ENCODE peak calls at places on chromosomes 4 and X, in ten cellular contexts. Q is HCT116, H is neural progenitor cell, G is GM06990, P is cardiac muscle cell, R is right lobe of liver, D is GM23338, C is SJSA1, K is fibroblast of lung, L is MG63. Z is an unnamed sample.
A peak's percentile ranks its signal among the peaks of the same experiment; 100 is the strongest.

GRCh38 chrX:18873836-18874235 is 110.1 kb downstream of the PHKA2 start:
- DNase-seq in Q (no peak), H (no peak), G (no peak), P (no peak), R (no peak), D (no peak), C (no peak), K (no peak), L (no peak), Z (no peak)

GRCh38 chr4:26525751-26526150 is 35.5 kb upstream of the CCKAR start:
- DNase-seq in Q (no peak), H (no peak), G (no peak), P (no peak), R (no peak), D (no peak), C (no peak), K (no peak), L (no peak), Z (no peak)

GRCh38 chr4:184815046-184815877 is 10.5 kb downstream of the ACSL1 start:
- DNase-seq in Q (peak; percentile 60), H (peak; percentile 34), G (peak; percentile 86), P (peak; percentile 87), R (peak; percentile 92), D (no peak), C (peak; percentile 20), K (peak; percentile 67), L (peak; percentile 17), Z (peak; percentile 81)

GRCh38 chr4:149836546-149836945 is 20.9 kb upstream of the IQCM start:
- DNase-seq in Q (no peak), H (no peak), G (no peak), P (no peak), R (no peak), D (no peak), C (no peak), K (peak; percentile 2), L (no peak), Z (no peak)

GRCh38 chr4:154018659-154019058 is 229.8 kb upstream of the SFRP2 start:
- DNase-seq in Q (no peak), H (peak; percentile 80), G (no peak), P (no peak), R (no peak), D (peak; percentile 80), C (no peak), K (no peak), L (no peak), Z (no peak)

GRCh38 chr4:118281611-118282442 is 71.0 kb downstream of the PRSS12 start:
- DNase-seq in Q (no peak), H (peak; percentile 43), G (no peak), P (peak; percentile 35), R (no peak), D (no peak), C (peak; percentile 16), K (peak; percentile 53), L (peak; percentile 45), Z (peak; percentile 79)

GRCh38 chr4:80730158-80730557 is 300.4 kb upstream of the BMP3 start:
- DNase-seq in Q (no peak), H (peak; percentile 6), G (no peak), P (no peak), R (no peak), D (no peak), C (no peak), K (no peak), L (no peak), Z (no peak)

GRCh38 chr4:121462660-121463261 is 81.9 kb upstream of the QRFPR start:
- DNase-seq in Q (peak; percentile 69), H (peak; percentile 85), G (peak; percentile 17), P (peak; percentile 85), R (no peak), D (peak; percentile 91), C (peak; percentile 38), K (peak; percentile 75), L (peak; percentile 48), Z (peak; percentile 60)

GRCh38 chr4:131370846-131371245 is 1778.2 kb upstream of the PCDH10 start:
- DNase-seq in Q (no peak), H (no peak), G (no peak), P (no peak), R (no peak), D (no peak), C (no peak), K (no peak), L (no peak), Z (peak; percentile 45)

GRCh38 chrX:65406532-65406931 is 128.1 kb downstream of the LAS1L start:
- DNase-seq in Q (no peak), H (peak; percentile 2), G (no peak), P (no peak), R (no peak), D (peak; percentile 23), C (no peak), K (no peak), L (peak; percentile 4), Z (no peak)

DNA sequence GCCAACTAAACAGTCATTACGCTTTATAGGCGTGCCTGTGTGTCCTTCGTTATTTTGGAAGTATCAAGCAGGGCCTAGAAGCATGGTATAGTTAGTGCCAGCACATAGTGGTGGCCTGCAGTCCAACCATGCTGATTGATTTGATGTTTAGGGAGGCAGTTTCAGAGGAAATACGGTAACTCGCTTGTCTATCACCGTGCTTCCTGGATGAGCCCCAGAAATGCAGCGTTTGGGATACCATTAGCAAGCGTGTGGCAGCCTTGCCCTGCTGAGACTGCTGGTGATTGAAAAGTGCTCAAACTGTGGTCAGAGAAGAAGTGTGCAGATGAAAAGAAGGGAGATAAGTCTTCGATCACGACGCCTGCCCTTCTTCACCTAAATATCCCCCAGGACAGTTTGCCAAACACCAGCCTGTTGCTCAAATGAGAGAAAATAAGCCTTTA is 158.4 kb downstream of the CHIC2 start:
- DNase-seq in Q (no peak), H (peak; percentile 76), G (peak; percentile 18), P (peak; percentile 89), R (peak; percentile 74), D (peak; percentile 82), C (peak; percentile 58), K (peak; percentile 84), L (peak; percentile 89), Z (peak; percentile 25)
- H3K4me3 ChIP-seq in Q (no peak overlapping the region), H (no peak overlapping the region), G (peak overlapping the region; percentile 34), P (peak overlapping the region; percentile 10), R (peak overlapping the region; percentile 34), D (peak overlapping the region; percentile 24), C (peak overlapping the region; percentile 33), K (peak overlapping the region; percentile 65), L (peak overlapping the region; percentile 32), Z (peak overlapping the region; percentile 51)

GRCh38 chr4:145148980-145149379 is 31.4 kb downstream of the OTUD4 start:
- DNase-seq in Q (no peak), H (no peak), G (no peak), P (no peak), R (no peak), D (no peak), C (no peak), K (no peak), L (no peak), Z (no peak)

GRCh38 chr4:145154573-145154972 is 25.8 kb downstream of the OTUD4 start:
- DNase-seq in Q (no peak), H (peak; percentile 50), G (no peak), P (peak; percentile 54), R (no peak), D (peak; percentile 42), C (peak; percentile 5), K (peak; percentile 39), L (no peak), Z (peak; percentile 21)

GRCh38 chr4:145153181-145153903 is 27.0 kb downstream of the OTUD4 start:
- DNase-seq in Q (no peak), H (no peak), G (no peak), P (no peak), R (no peak), D (no peak), C (no peak), K (no peak), L (no peak), Z (no peak)

GRCh38 chr4:145155268-145155870 is 25.0 kb downstream of the OTUD4 start:
- DNase-seq in Q (no peak), H (no peak), G (no peak), P (no peak), R (no peak), D (no peak), C (no peak), K (no peak), L (no peak), Z (no peak)

GRCh38 chr4:145153904-145154298 is 26.5 kb downstream of the OTUD4 start:
- DNase-seq in Q (no peak), H (no peak), G (no peak), P (no peak), R (no peak), D (no peak), C (no peak), K (no peak), L (no peak), Z (no peak)
- H3K36me3 ChIP-seq in Q (peaks cover 20% of the 10 kb centered on the region), H (peaks cover 17% of the 10 kb centered on the region), G (peaks cover 2% of the 10 kb centered on the region), P (peaks cover 56% of the 10 kb centered on the region), R (peaks cover 67% of the 10 kb centered on the region), D (peaks cover 29% of the 10 kb centered on the region), C (peaks cover 68% of the 10 kb centered on the region), K (peaks cover 5% of the 10 kb centered on the region), L (peaks cover 40% of the 10 kb centered on the region), Z (peaks cover 62% of the 10 kb centered on the region)

DNA sequence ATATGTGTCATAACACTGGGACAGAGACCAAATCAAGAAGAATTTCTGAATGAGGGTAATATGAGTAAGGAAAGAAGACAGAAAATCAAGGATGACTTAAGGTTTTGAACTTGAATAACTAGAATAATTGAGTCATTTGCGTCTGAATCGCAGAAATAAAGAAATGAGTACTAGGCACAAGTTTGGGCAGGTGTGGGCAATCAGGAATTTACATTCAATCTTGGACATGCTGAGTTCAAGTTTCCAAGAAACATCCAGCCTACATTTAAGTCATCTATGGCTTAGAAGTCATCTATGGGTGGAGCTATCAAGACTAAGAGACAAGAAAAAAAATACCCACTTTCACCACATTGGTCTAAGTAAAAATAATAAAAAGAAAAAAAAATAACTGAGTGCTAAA is 30.4 kb upstream of the WDR44 start:
- DNase-seq in Q (no peak), H (no peak), G (no peak), P (no peak), R (no peak), D (no peak), C (no peak), K (no peak), L (no peak), Z (no peak)
- H3K27me3 ChIP-seq in Q (no peaks in the 10 kb centered on the region), H (no peaks in the 10 kb centered on the region), G (no peaks in the 10 kb centered on the region), P (no peaks in the 10 kb centered on the region), R (no peaks in the 10 kb centered on the region), D (no peaks in the 10 kb centered on the region), C (no peaks in the 10 kb centered on the region), K (no peaks in the 10 kb centered on the region), L (no peaks in the 10 kb centered on the region), Z (no peaks in the 10 kb centered on the region)

GRCh38 chr4:16026155-16026761 is 57.6 kb downstream of the PROM1 start:
- DNase-seq in Q (peak; percentile 48), H (peak; percentile 79), G (no peak), P (peak; percentile 78), R (no peak), D (peak; percentile 86), C (peak; percentile 25), K (peak; percentile 74), L (no peak), Z (peak; percentile 30)

GRCh38 chr4:16027114-16027513 is 56.7 kb downstream of the PROM1 start:
- DNase-seq in Q (no peak), H (no peak), G (no peak), P (peak; percentile 13), R (peak; percentile 53), D (no peak), C (no peak), K (peak; percentile 11), L (no peak), Z (no peak)

GRCh38 chr4:16027626-16028025 is 56.2 kb downstream of the PROM1 start:
- DNase-seq in Q (no peak), H (no peak), G (no peak), P (no peak), R (no peak), D (no peak), C (no peak), K (peak; percentile 5), L (no peak), Z (no peak)

GRCh38 chr4:16024009-16024408 is 59.8 kb downstream of the PROM1 start:
- DNase-seq in Q (no peak), H (no peak), G (no peak), P (no peak), R (no peak), D (no peak), C (no peak), K (no peak), L (peak; percentile 5), Z (no peak)

GRCh38 chr4:16025268-16025667 is 58.6 kb downstream of the PROM1 start:
- DNase-seq in Q (no peak), H (no peak), G (no peak), P (no peak), R (no peak), D (no peak), C (no peak), K (no peak), L (no peak), Z (no peak)
- H3K4me3 ChIP-seq in Q (no peak overlapping the region), H (no peak overlapping the region), G (no peak overlapping the region), P (no peak overlapping the region), R (no peak overlapping the region), D (no peak overlapping the region), C (no peak overlapping the region), K (no peak overlapping the region), L (no peak overlapping the region), Z (no peak overlapping the region)